ENCODE peak calls at places on chromosomes 1 and 21, in ten cellular contexts. I is lung, W is dorsolateral prefrontal cortex, M is gastrocnemius medialis, R is WTC11, S is tibial nerve, K is omental fat pad, A is A549, V is AG09319, Z is osteocyte. N is an unnamed sample.

GRCh38 chr1:29687601-29688244 is 451.4 kb downstream of the PTPRU start:
- DNase-seq in I (no peak), W (no peak), M (no peak), R (no peak), S (no peak), K (no peak), A (no peak), V (no peak), Z (peak; percentile 8), N (no peak)

GRCh38 chr1:12629521-12629956 is 11.5 kb upstream of the DHRS3 start:
- DNase-seq in I (no peak), W (no peak), M (no peak), R (peak; percentile 51), S (no peak), K (no peak), A (no peak), V (no peak), Z (no peak), N (no peak)

GRCh38 chr1:114113801-114114750 is 39.6 kb downstream of the SYT6 start:
- DNase-seq in I (no peak), W (no peak), M (no peak), R (no peak), S (peak; percentile 21), K (no peak), A (peak; percentile 49), V (no peak), Z (no peak), N (no peak)

GRCh38 chr1:224211262-224211962 is 28.4 kb downstream of the DEGS1 start:
- DNase-seq in I (no peak), W (no peak), M (no peak), R (no peak), S (no peak), K (no peak), A (peak; percentile 60), V (no peak), Z (no peak), N (no peak)

GRCh38 chr1:162899422-162900168 is 38.6 kb upstream of the CCDC190 start:
- DNase-seq in I (no peak), W (no peak), M (peak; percentile 60), R (no peak), S (no peak), K (no peak), A (no peak), V (no peak), Z (no peak), N (no peak)

GRCh38 chr1:61950418-61950817 is 208.1 kb downstream of the PATJ start:
- DNase-seq in I (no peak), W (no peak), M (no peak), R (no peak), S (no peak), K (no peak), A (peak; percentile 2), V (no peak), Z (no peak), N (no peak)

GRCh38 chr1:30662291-30662840 is 61.0 kb downstream of the MATN1 start:
- DNase-seq in I (no peak), W (no peak), M (no peak), R (no peak), S (no peak), K (no peak), A (no peak), V (no peak), Z (no peak), N (no peak)

GRCh38 chr1:72670902-72671301 is 388.6 kb upstream of the NEGR1 start:
- DNase-seq in I (no peak), W (no peak), M (no peak), R (no peak), S (no peak), K (no peak), A (no peak), V (no peak), Z (no peak), N (no peak)

GRCh38 chr21:44778094-44778493 is 23.5 kb downstream of the UBE2G2 start:
- DNase-seq in I (no peak), W (no peak), M (no peak), R (no peak), S (no peak), K (no peak), A (no peak), V (no peak), Z (no peak), N (no peak)

GRCh38 chr1:228903573-228904122 is 168.4 kb downstream of the RHOU start:
- DNase-seq in I (no peak), W (no peak), M (no peak), R (no peak), S (no peak), K (no peak), A (no peak), V (no peak), Z (peak; percentile 66), N (no peak)

DNA sequence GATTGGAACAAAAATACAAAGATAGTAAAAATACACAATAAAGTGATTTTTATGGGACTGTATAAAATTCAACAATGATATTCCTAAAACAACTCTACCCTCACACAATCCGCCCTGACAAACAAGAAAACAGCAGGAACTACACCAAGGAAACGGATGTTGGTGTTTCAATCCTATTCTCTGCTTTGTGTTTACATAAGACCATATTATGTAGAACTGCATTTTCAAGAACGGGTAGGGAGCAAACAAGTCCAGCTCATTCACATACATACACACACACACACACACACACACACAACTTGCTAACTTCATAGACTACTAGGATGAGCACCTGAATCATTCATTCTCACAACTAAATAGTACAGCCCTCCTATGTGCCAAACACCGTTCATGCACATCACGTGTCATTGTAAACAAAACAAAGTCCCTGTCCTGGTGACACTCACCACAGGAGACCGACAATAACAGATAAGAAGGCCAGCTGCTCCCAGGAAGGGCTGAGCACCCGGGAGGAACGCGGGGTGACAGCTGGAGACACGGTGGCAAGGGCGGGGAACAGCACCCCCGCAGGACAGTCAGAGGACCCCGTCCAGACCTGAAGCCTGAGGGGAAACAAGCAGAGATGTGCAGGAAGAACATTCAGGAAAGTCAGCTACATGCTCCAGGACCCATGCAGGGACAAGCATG is 43.0 kb downstream of the NPHP4 start:
- DNase-seq in I (no peak), W (no peak), M (no peak), R (no peak), S (no peak), K (no peak), A (no peak), V (no peak), Z (no peak), N (no peak)
- TF ChIP-seq CTCF in I (no peak), W (no peak), M (no peak), R (peak; percentile 21), S (no peak), K (no peak), A (no peak), V (no peak), Z (no peak), N (no peak)

GRCh38 chr1:235632538-235633219 is 16.9 kb downstream of the GNG4 start:
- DNase-seq in I (no peak), W (no peak), M (no peak), R (no peak), S (no peak), K (no peak), A (no peak), V (no peak), Z (no peak), N (no peak)
- TF ChIP-seq CTCF in I (no peak), W (no peak), M (no peak), R (no peak), S (no peak), K (no peak), A (no peak), V (no peak), Z (no peak), N (no peak)

GRCh38 chr1:237736372-237737029 is 154.2 kb downstream of the ZP4 start:
- DNase-seq in I (no peak), W (no peak), M (no peak), R (no peak), S (no peak), K (no peak), A (peak; percentile 13), V (no peak), Z (no peak), N (no peak)
- TF ChIP-seq CTCF in I (no peak), W (peak; percentile 23), M (no peak), R (peak; percentile 17), S (peak; percentile 27), K (no peak), A (no peak), V (no peak), Z (no peak), N (no peak)

GRCh38 chr1:183470147-183470960 is 1.9 kb upstream of the SMG7 start:
- DNase-seq in I (peak; percentile 90), W (peak; percentile 76), M (peak; percentile 65), R (peak; percentile 68), S (peak; percentile 77), K (peak; percentile 72), A (peak; percentile 83), V (peak; percentile 20), Z (peak; percentile 92), N (peak; percentile 78)
- TF ChIP-seq CTCF in I (peak; percentile 38), W (peak; percentile 74), M (peak; percentile 34), R (no peak), S (peak; percentile 63), K (no peak), A (peak; percentile 66), V (peak; percentile 49), Z (peak; percentile 67), N (no peak)

DNA sequence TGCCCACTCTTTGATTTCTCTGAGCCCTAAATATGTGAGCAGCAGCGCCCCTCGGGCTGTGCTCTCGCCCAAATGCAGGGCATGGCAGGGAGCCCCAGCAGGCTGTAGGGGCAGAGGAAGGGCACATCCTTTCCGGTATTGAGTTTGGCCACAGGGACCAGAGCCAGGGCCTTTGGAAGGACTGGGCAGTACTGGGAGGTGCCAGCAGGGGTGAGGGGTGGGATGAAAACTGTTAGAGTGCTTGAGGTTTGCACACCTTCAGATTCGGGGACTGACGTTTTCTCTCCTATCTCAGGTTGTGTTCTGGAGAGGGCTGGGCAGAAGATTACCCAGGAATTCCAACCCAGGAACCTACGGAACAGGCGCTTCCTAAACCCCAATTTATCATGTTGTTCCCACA is 2.2 kb upstream of the ATP1A2 start:
- DNase-seq in I (no peak), W (no peak), M (no peak), R (no peak), S (no peak), K (no peak), A (no peak), V (no peak), Z (no peak), N (no peak)
- TF ChIP-seq CTCF in I (no peak), W (no peak), M (peak; percentile 29), R (no peak), S (no peak), K (no peak), A (no peak), V (no peak), Z (no peak), N (no peak)

DNA sequence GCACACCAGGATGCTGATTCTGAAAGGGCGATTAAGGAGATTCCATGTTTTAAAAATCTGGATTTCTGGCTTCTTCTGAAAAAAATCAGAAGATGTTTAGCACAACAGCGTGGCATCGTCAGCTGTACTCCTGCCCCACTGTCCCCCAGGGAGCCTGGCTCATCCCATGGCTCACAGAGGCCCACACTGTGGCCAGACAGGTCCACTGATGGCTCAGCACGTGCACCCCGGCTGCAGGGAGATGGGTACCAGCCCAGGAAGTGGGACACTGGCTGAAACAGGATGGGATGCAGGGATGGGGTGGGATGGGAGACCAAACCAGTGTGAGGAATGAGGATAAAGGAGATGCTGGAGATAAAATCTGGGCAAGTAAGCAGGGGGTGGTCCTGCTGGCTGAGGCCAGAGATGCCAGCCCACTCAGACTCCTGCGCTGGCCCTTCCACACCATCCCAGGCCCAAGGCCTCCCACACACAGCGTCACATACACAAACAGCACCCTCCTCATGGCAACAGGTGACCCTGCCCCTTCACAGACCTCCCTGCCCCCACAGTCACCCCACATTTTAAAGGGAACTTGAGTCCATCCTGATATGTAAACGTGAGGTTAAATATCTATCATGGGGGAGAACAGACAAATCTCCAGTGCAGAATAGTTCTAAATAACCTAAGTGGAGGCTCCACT is 23.9 kb upstream of the SAMD11 start:
- DNase-seq in I (peak; percentile 26), W (no peak), M (no peak), R (no peak), S (no peak), K (no peak), A (no peak), V (no peak), Z (no peak), N (no peak)
- TF ChIP-seq CTCF in I (no peak), W (no peak), M (no peak), R (no peak), S (no peak), K (no peak), A (no peak), V (no peak), Z (no peak), N (no peak)

N was measured in endothelial cell.